ENCODE peak calls at places on chromosomes 7 and 10, in five cellular contexts. O, J, Q, G and V are unnamed samples.

GRCh38 chr10:74293686-74294365 is 142.8 kb downstream of the ADK start:
- DNase-seq in O (no peak), J (no peak), Q (no peak), G (peak; percentile 39), V (no peak)

GRCh38 chr7:44990520-44991023 is 9.4 kb upstream of the CCM2 start:
- DNase-seq in O (no peak), J (no peak), Q (no peak), G (no peak), V (no peak)

GRCh38 chr7:140294454-140294853 is 103.9 kb downstream of the SLC37A3 start:
- DNase-seq in O (no peak), J (peak; percentile 1), Q (no peak), G (no peak), V (no peak)

GRCh38 chr10:78332013-78332412 is 298.4 kb downstream of the RPS24 start:
- DNase-seq in O (peak; percentile 45), J (no peak), Q (peak; percentile 21), G (no peak), V (peak; percentile 92)

GRCh38 chr10:21687197-21687993 is 153.4 kb downstream of the MLLT10 start:
- DNase-seq in O (no peak), J (no peak), Q (no peak), G (no peak), V (no peak)

GRCh38 chr10:83045731-83046130 is 1093.6 kb upstream of the GHITM start:
- DNase-seq in O (no peak), J (no peak), Q (no peak), G (no peak), V (no peak)

GRCh38 chr7:20340839-20341238 is 10.1 kb downstream of the ITGB8 start:
- DNase-seq in O (no peak), J (no peak), Q (peak; percentile 28), G (no peak), V (no peak)

GRCh38 chr10:71974489-71975011 is 10.4 kb downstream of the CHST3 start:
- DNase-seq in O (no peak), J (no peak), Q (no peak), G (peak; percentile 84), V (peak; percentile 74)

GRCh38 chr7:135270577-135271254 is 37.1 kb downstream of the STRA8 start:
- DNase-seq in O (no peak), J (no peak), Q (no peak), G (no peak), V (no peak)

GRCh38 chr10:34764347-34764991 is 50.6 kb downstream of the PARD3 start:
- DNase-seq in O (no peak), J (no peak), Q (no peak), G (no peak), V (no peak)

GRCh38 chr7:110868458-110868857 is 222.5 kb upstream of the LRRN3 start:
- DNase-seq in O (no peak), J (no peak), Q (no peak), G (no peak), V (no peak)

GRCh38 chr10:77081411-77082010 is 556.1 kb downstream of the KCNMA1 start:
- DNase-seq in O (no peak), J (no peak), Q (no peak), G (no peak), V (no peak)

GRCh38 chr7:97752215-97752614 is 20.3 kb downstream of the TAC1 start:
- DNase-seq in O (no peak), J (no peak), Q (no peak), G (no peak), V (no peak)

GRCh38 chr10:131094406-131095108 is 217.0 kb downstream of the TCERG1L start:
- DNase-seq in O (peak; percentile 68), J (no peak), Q (no peak), G (peak; percentile 11), V (no peak)

GRCh38 chr10:459743-460142 is 229.7 kb downstream of the DIP2C start:
- DNase-seq in O (no peak), J (no peak), Q (no peak), G (no peak), V (no peak)

GRCh38 chr10:119235381-119235780 is 28.0 kb downstream of the GRK5 start:
- DNase-seq in O (no peak), J (no peak), Q (no peak), G (no peak), V (no peak)

GRCh38 chr7:32227746-32228145 is 157.5 kb upstream of the PDE1C start:
- DNase-seq in O (no peak), J (no peak), Q (no peak), G (no peak), V (no peak)

GRCh38 chr7:21253740-21254687 is 173.9 kb upstream of the SP4 start:
- DNase-seq in O (no peak), J (no peak), Q (peak; percentile 57), G (peak; percentile 50), V (no peak)

GRCh38 chr7:55975944-55976633 is 11.7 kb downstream of the NIPSNAP2 start:
- DNase-seq in O (no peak), J (no peak), Q (no peak), G (no peak), V (no peak)

DNA sequence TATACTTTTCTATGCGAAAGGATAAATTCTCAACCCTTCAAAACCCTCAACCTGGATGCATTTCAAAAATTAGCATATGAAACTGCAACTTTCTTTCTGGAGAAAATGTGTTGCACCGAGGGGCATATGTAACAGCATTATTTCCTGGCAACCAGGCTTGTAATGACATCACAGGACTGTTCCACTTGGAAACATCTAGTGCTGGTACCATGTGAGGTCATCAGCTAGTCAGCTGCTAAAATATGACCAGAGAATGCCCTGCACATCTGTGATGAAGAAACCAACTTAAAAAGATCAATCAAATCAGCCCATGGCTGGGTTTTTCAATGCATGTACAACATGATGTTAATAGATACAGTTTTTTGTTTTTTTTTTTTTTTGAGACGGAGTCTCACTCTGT is 40.0 kb downstream of the FGFR2 start:
- DNase-seq in O (no peak), J (no peak), Q (no peak), G (no peak), V (no peak)
- H3K27ac ChIP-seq in O (no peak overlapping the region), J (no peak overlapping the region), Q (no peak overlapping the region), G (no peak overlapping the region), V (no peak overlapping the region)

GRCh38 chr7:28410628-28411578 is 1.4 kb upstream of the CREB5 start:
- DNase-seq in O (peak; percentile 54), J (no peak), Q (peak; percentile 23), G (peak; percentile 7), V (peak; percentile 85)
- TF ChIP-seq POLR2A in O (no peak), J (peak; percentile 51), Q (no peak), G (no peak), V (no peak)

GRCh38 chr7:92987543-92987942 is 130.2 kb downstream of the SAMD9 start:
- DNase-seq in O (no peak), J (no peak), Q (no peak), G (no peak), V (no peak)
- H3K27ac ChIP-seq in O (no peak overlapping the region), J (no peak overlapping the region), Q (no peak overlapping the region), G (no peak overlapping the region), V (no peak overlapping the region)

DNA sequence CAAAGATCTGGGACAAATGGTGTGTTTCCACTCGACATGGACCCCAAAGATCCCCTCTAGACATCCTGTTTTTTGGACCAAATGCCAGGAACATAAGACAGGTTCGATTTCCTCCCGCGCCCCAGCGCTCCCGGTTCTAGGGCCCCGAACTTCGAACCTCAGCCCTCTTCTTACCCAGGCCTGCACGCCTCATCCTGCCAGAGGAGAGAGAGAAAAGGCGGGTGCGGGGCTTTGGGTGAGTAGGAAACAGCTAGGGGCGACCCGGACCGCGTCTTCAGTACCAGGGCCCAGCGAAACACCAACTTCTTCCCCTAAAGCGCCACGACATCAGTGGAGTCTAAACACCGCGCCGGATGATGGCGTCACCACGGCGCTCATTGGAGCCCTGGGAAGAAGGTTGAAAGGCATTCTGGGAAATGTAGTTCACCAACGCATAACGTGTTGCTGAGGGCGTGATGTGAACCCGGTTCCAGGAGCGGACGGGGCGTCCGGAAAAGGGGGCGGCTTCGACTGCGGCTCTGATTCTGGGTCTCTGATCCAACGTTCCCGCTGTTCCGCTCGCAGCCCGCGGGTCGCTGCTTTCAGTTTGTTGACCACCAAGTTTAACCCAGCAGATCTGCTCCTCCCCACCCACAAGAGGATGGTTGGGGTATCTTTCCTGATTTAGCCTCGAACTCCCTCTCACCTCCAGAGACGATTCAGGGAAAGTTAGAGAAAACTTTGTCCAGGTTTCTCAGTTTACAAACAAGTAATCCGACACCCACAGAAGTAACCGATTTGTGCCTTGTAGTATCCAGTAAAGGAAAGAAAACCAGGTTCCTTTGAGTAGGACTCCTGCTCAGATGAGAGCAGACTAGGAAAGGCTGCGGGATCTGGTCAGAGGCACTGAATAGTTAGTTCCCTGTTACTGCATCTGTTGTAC is at the start of gene BET1:
- DNase-seq in O (peak; percentile 93), J (peak; percentile 82), Q (peak; percentile 96), G (peak; percentile 96), V (peak; percentile 97)
- TF ChIP-seq POLR2A in O (peak; percentile 73), J (peak; percentile 86), Q (peak; percentile 64), G (peak; percentile 68), V (peak; percentile 52)

GRCh38 chr10:14686356-14686755 is 88.3 kb downstream of the FAM107B start:
- DNase-seq in O (no peak), J (no peak), Q (no peak), G (no peak), V (no peak)

GRCh38 chr10:14692344-14693199 is 82.1 kb downstream of the FAM107B start:
- DNase-seq in O (no peak), J (no peak), Q (peak; percentile 24), G (no peak), V (no peak)

GRCh38 chr10:14687340-14687739 is 87.4 kb downstream of the FAM107B start:
- DNase-seq in O (no peak), J (no peak), Q (no peak), G (peak; percentile 73), V (no peak)

GRCh38 chr10:14691359-14691758 is 83.3 kb downstream of the FAM107B start:
- DNase-seq in O (no peak), J (no peak), Q (peak; percentile 41), G (no peak), V (no peak)

DNA sequence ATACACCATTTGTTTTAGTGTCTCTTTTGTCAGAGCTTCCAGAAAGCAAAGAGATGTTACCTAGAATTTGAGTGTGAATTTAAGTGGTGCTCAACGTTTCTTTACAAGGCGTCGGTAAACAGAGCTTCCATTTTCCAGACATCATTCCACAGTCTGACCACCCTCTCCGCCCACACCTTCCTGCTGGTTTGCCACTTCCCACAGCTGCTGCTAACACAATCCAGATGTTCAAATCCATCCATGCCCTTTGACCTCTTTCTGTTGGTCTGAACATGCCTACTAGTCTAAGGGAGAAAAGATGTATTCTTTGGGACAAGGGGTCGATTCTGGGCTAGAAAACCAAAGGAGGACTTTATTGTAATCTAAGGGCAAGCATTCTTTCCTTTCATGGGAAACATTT is 86.1 kb downstream of the FAM107B start:
- DNase-seq in O (no peak), J (no peak), Q (no peak), G (no peak), V (no peak)
- H3K27ac ChIP-seq in O (no peak overlapping the region), J (no peak overlapping the region), Q (no peak overlapping the region), G (no peak overlapping the region), V (no peak overlapping the region)